ENCODE peak calls at places on chromosome 21, in six cellular contexts. V, K, W, Q, A and C are unnamed samples.

GRCh38 chr21:44986471-44987291 is 46.9 kb downstream of the SLX9 start:
- DNase-seq in V (no peak), K (no peak), W (no peak), Q (no peak), A (no peak), C (no peak)

GRCh38 chr21:36707763-36708511 is 9.0 kb downstream of the SIM2 start:
- DNase-seq in V (no peak), K (no peak), W (no peak), Q (no peak), A (no peak), C (no peak)

GRCh38 chr21:17925900-17926299 is 106.7 kb upstream of the C21orf91 start:
- DNase-seq in V (peak), K (no peak), W (no peak), Q (no peak), A (no peak), C (no peak)

GRCh38 chr21:39161064-39161463 is 22.2 kb downstream of the PSMG1 start:
- DNase-seq in V (no peak), K (no peak), W (no peak), Q (no peak), A (no peak), C (no peak)

GRCh38 chr21:17925000-17925610 is 105.9 kb upstream of the C21orf91 start:
- DNase-seq in V (peak), K (peak), W (peak), Q (no peak), A (peak), C (peak)

GRCh38 chr21:43868461-43868860 is 3.4 kb downstream of the AGPAT3 start:
- DNase-seq in V (no peak), K (no peak), W (no peak), Q (no peak), A (no peak), C (no peak)

GRCh38 chr21:25080706-25081495 is 526.4 kb downstream of the MRPL39 start:
- DNase-seq in V (peak), K (no peak), W (no peak), Q (no peak), A (no peak), C (no peak)

GRCh38 chr21:36816556-36817130 is 117.7 kb downstream of the SIM2 start:
- DNase-seq in V (no peak), K (no peak), W (no peak), Q (no peak), A (no peak), C (no peak)

GRCh38 chr21:44845418-44846200 is 27.7 kb upstream of the SUMO3 start:
- DNase-seq in V (peak), K (peak), W (peak), Q (peak), A (no peak), C (peak)

GRCh38 chr21:38760762-38761155 is 45.0 kb upstream of the ETS2 start:
- DNase-seq in V (no peak), K (no peak), W (no peak), Q (no peak), A (no peak), C (no peak)

GRCh38 chr21:34340062-34340461 is 23.7 kb upstream of the KCNE2 start:
- DNase-seq in V (no peak), K (no peak), W (no peak), Q (no peak), A (no peak), C (no peak)

GRCh38 chr21:44761747-44762208 is 39.8 kb downstream of the UBE2G2 start:
- DNase-seq in V (no peak), K (no peak), W (no peak), Q (no peak), A (no peak), C (no peak)

GRCh38 chr21:27806261-27806660 is 839.4 kb upstream of the ADAMTS5 start:
- DNase-seq in V (no peak), K (no peak), W (no peak), Q (no peak), A (no peak), C (no peak)

GRCh38 chr21:31457675-31458074 is 113.6 kb upstream of the TIAM1 start:
- DNase-seq in V (peak), K (peak), W (peak), Q (no peak), A (no peak), C (peak)

GRCh38 chr21:37575536-37576083 is 209.0 kb downstream of the DYRK1A start:
- DNase-seq in V (no peak), K (no peak), W (no peak), Q (no peak), A (no peak), C (no peak)

GRCh38 chr21:44709426-44710293 is 1.7 kb downstream of the TSPEAR start:
- DNase-seq in V (no peak), K (no peak), W (no peak), Q (no peak), A (no peak), C (peak)

GRCh38 chr21:38410451-38410850 is 87.8 kb downstream of the ERG start:
- DNase-seq in V (no peak), K (no peak), W (no peak), Q (no peak), A (no peak), C (no peak)

GRCh38 chr21:25813917-25814316 is 79.1 kb downstream of the GABPA start:
- DNase-seq in V (no peak), K (no peak), W (no peak), Q (no peak), A (no peak), C (no peak)

GRCh38 chr21:25963186-25963585 is 207.4 kb downstream of the APP start:
- DNase-seq in V (no peak), K (peak), W (no peak), Q (no peak), A (peak), C (no peak)

GRCh38 chr21:26686278-26686677 is 113.2 kb upstream of the CYYR1 start:
- DNase-seq in V (peak), K (peak), W (peak), Q (no peak), A (no peak), C (peak)

GRCh38 chr21:25254491-25255174 is 352.6 kb downstream of the MRPL39 start:
- DNase-seq in V (no peak), K (no peak), W (no peak), Q (no peak), A (no peak), C (peak)

GRCh38 chr21:20452935-20453334 is 545.3 kb upstream of the NCAM2 start:
- DNase-seq in V (no peak), K (no peak), W (no peak), Q (no peak), A (no peak), C (no peak)

GRCh38 chr21:15437873-15438272 is 291.9 kb upstream of the USP25 start:
- DNase-seq in V (peak), K (no peak), W (no peak), Q (no peak), A (no peak), C (no peak)

GRCh38 chr21:45074818-45075605 is 632 bp downstream of the ADARB1 start:
- DNase-seq in V (peak), K (peak), W (peak), Q (no peak), A (no peak), C (peak)

GRCh38 chr21:44005593-44005992 is 6.5 kb upstream of the TRAPPC10 start:
- DNase-seq in V (no peak), K (no peak), W (no peak), Q (no peak), A (no peak), C (no peak)

GRCh38 chr21:23401278-23401677 is 2206.0 kb downstream of the MRPL39 start:
- DNase-seq in V (peak), K (peak), W (no peak), Q (no peak), A (no peak), C (peak)

GRCh38 chr21:18265955-18266354 is 21.3 kb downstream of the CHODL start:
- DNase-seq in V (no peak), K (no peak), W (no peak), Q (no peak), A (no peak), C (no peak)

GRCh38 chr21:43815107-43815742 is 25.8 kb downstream of the RRP1 start:
- DNase-seq in V (no peak), K (no peak), W (peak), Q (no peak), A (peak), C (no peak)

GRCh38 chr21:44874240-44874496 is 678 bp upstream of the PTTG1IP start:
- DNase-seq in V (no peak), K (no peak), W (no peak), Q (no peak), A (no peak), C (peak)

GRCh38 chr21:20627594-20627993 is 370.6 kb upstream of the NCAM2 start:
- DNase-seq in V (no peak), K (no peak), W (no peak), Q (peak), A (no peak), C (no peak)

GRCh38 chr21:17802568-17802967 is 16.6 kb downstream of the C21orf91 start:
- DNase-seq in V (no peak), K (no peak), W (no peak), Q (no peak), A (no peak), C (no peak)

GRCh38 chr21:38490411-38491020 is 7.8 kb downstream of the ERG start:
- DNase-seq in V (no peak), K (no peak), W (no peak), Q (no peak), A (no peak), C (no peak)

GRCh38 chr21:40730051-40730760 is 116.8 kb downstream of the DSCAM start:
- DNase-seq in V (no peak), K (no peak), W (no peak), Q (no peak), A (no peak), C (no peak)
- TF ChIP-seq MAX in V (no peak), K (no peak), W (no peak), Q (no peak), A (no peak), C (no peak)

DNA sequence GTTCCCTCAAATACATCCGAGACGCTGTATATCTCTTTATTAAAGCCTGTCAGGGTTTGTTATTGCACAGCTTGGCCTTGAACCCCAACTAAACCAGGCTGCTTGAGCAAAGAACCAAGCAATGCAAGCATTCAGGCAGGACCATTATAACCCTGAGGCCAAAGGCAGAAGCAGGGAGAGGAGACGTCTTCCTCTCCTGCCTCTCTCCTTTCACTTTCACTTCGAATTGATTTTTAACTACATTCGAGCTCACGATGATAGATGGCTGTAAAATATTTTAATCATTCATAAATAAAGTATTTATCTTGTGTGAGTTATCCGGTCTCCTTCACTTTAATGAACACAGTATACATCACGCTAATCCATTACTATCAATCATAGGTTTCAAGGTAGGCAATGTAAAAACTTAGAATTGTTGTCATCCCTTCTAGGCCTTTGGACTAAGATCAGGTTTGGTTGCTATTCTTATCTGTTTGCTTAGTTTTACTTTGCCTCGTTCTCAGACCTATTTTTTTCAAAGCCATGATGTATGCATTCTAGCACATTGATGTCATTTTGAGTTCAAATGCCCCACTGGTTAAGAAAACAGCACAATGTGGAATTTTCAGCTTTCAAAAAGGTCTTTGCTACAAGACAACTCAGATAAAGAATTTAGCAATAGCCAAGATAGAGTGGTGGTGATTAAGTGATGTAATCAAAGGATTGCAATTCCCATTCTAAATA is 480.2 kb upstream of the RUNX1 start:
- DNase-seq in V (peak), K (no peak), W (no peak), Q (no peak), A (no peak), C (no peak)
- TF ChIP-seq MAX in V (no peak), K (no peak), W (no peak), Q (no peak), A (no peak), C (no peak)

GRCh38 chr21:40466893-40467483 is 380.0 kb downstream of the DSCAM start:
- DNase-seq in V (peak), K (peak), W (no peak), Q (no peak), A (no peak), C (peak)
- TF ChIP-seq MAX in V (no peak), K (no peak), W (no peak), Q (no peak), A (no peak), C (no peak)

GRCh38 chr21:29256125-29256895 is 42.4 kb upstream of the BACH1 start:
- DNase-seq in V (no peak), K (no peak), W (no peak), Q (no peak), A (no peak), C (no peak)
- TF ChIP-seq MAX in V (no peak), K (no peak), W (no peak), Q (no peak), A (no peak), C (no peak)

GRCh38 chr21:35619184-35619583 is 441.1 kb downstream of the SETD4 start:
- DNase-seq in V (peak), K (no peak), W (no peak), Q (no peak), A (no peak), C (no peak)
- TF ChIP-seq MAX in V (no peak), K (no peak), W (no peak), Q (no peak), A (no peak), C (no peak)

GRCh38 chr21:42474043-42474831 is 21.8 kb downstream of the RSPH1 start:
- DNase-seq in V (no peak), K (peak), W (peak), Q (no peak), A (peak), C (peak)
- TF ChIP-seq MAX in V (no peak), K (no peak), W (no peak), Q (no peak), A (no peak), C (no peak)

GRCh38 chr21:46111857-46112730 is 14.2 kb downstream of the COL6A2 start:
- DNase-seq in V (no peak), K (no peak), W (no peak), Q (no peak), A (no peak), C (peak)
- TF ChIP-seq MAX in V (no peak), K (no peak), W (no peak), Q (no peak), A (no peak), C (no peak)

GRCh38 chr21:32702702-32703101 is 25.1 kb downstream of the SYNJ1 start:
- DNase-seq in V (peak), K (peak), W (no peak), Q (no peak), A (no peak), C (no peak)
- TF ChIP-seq MAX in V (no peak), K (no peak), W (no peak), Q (no peak), A (no peak), C (no peak)

GRCh38 chr21:46474365-46474764 is 15.7 kb downstream of the DIP2A start:
- DNase-seq in V (peak), K (no peak), W (no peak), Q (no peak), A (no peak), C (no peak)
- TF ChIP-seq MAX in V (no peak), K (no peak), W (no peak), Q (no peak), A (no peak), C (no peak)